ENCODE peak calls at places on chromosomes 16 and 17, in five cellular contexts. One of them, this sample, is unnamed.

GRCh38 chr16:4944333-4945281 is 7.7 kb upstream of the PPL start:
- DNase-seq in ovary: peak; percentile 98
- DNase-seq in AG04450: peak; percentile 95
- DNase-seq in CD4-positive, CD25-positive, alpha-beta regulatory T cell: no peak
- DNase-seq in CD8-positive, alpha-beta memory T cell: no peak
- DNase-seq in this sample: no peak

GRCh38 chr17:65455972-65456343 is 105.5 kb downstream of the AXIN2 start:
- DNase-seq in ovary: peak; percentile 30
- DNase-seq in AG04450: no peak
- DNase-seq in CD4-positive, CD25-positive, alpha-beta regulatory T cell: peak; percentile 5
- DNase-seq in CD8-positive, alpha-beta memory T cell: no peak
- DNase-seq in this sample: peak; percentile 7

GRCh38 chr17:75693500-75694481 is 26.7 kb downstream of the SAP30BP start:
- DNase-seq in ovary: no peak
- DNase-seq in AG04450: no peak
- DNase-seq in CD4-positive, CD25-positive, alpha-beta regulatory T cell: no peak
- DNase-seq in CD8-positive, alpha-beta memory T cell: no peak
- DNase-seq in this sample: no peak

GRCh38 chr16:69756705-69757104 is 2.0 kb upstream of the NOB1 start:
- DNase-seq in ovary: no peak
- DNase-seq in AG04450: no peak
- DNase-seq in CD4-positive, CD25-positive, alpha-beta regulatory T cell: no peak
- DNase-seq in CD8-positive, alpha-beta memory T cell: no peak
- DNase-seq in this sample: no peak

GRCh38 chr17:57954421-57955182 is 610 bp downstream of the CUEDC1 start:
- DNase-seq in ovary: peak; percentile 69
- DNase-seq in AG04450: no peak
- DNase-seq in CD4-positive, CD25-positive, alpha-beta regulatory T cell: no peak
- DNase-seq in CD8-positive, alpha-beta memory T cell: no peak
- DNase-seq in this sample: no peak

GRCh38 chr17:31533546-31534155 is 142.2 kb downstream of the RAB11FIP4 start:
- DNase-seq in ovary: peak; percentile 56
- DNase-seq in AG04450: peak; percentile 64
- DNase-seq in CD4-positive, CD25-positive, alpha-beta regulatory T cell: no peak
- DNase-seq in CD8-positive, alpha-beta memory T cell: no peak
- DNase-seq in this sample: no peak

GRCh38 chr17:41785876-41786226 is 660 bp downstream of the JUP start:
- DNase-seq in ovary: peak; percentile 64
- DNase-seq in AG04450: no peak
- DNase-seq in CD4-positive, CD25-positive, alpha-beta regulatory T cell: no peak
- DNase-seq in CD8-positive, alpha-beta memory T cell: no peak
- DNase-seq in this sample: no peak

GRCh38 chr16:85479972-85480726 is 133.0 kb upstream of the GSE1 start:
- DNase-seq in ovary: no peak
- DNase-seq in AG04450: no peak
- DNase-seq in CD4-positive, CD25-positive, alpha-beta regulatory T cell: no peak
- DNase-seq in CD8-positive, alpha-beta memory T cell: no peak
- DNase-seq in this sample: peak; percentile 64

GRCh38 chr17:81217531-81217930 is 5.2 kb downstream of the CEP131 start:
- DNase-seq in ovary: no peak
- DNase-seq in AG04450: no peak
- DNase-seq in CD4-positive, CD25-positive, alpha-beta regulatory T cell: no peak
- DNase-seq in CD8-positive, alpha-beta memory T cell: no peak
- DNase-seq in this sample: no peak

GRCh38 chr16:20744922-20745440 is 3.4 kb upstream of the THUMPD1 start:
- DNase-seq in ovary: no peak
- DNase-seq in AG04450: no peak
- DNase-seq in CD4-positive, CD25-positive, alpha-beta regulatory T cell: no peak
- DNase-seq in CD8-positive, alpha-beta memory T cell: no peak
- DNase-seq in this sample: no peak

GRCh38 chr17:21095735-21096134 is 31.0 kb upstream of the DHRS7B start:
- DNase-seq in ovary: no peak
- DNase-seq in AG04450: no peak
- DNase-seq in CD4-positive, CD25-positive, alpha-beta regulatory T cell: no peak
- DNase-seq in CD8-positive, alpha-beta memory T cell: no peak
- DNase-seq in this sample: peak; percentile 42

GRCh38 chr16:56633535-56633934 is 1.1 kb downstream of the MT1M start:
- DNase-seq in ovary: no peak
- DNase-seq in AG04450: no peak
- DNase-seq in CD4-positive, CD25-positive, alpha-beta regulatory T cell: no peak
- DNase-seq in CD8-positive, alpha-beta memory T cell: no peak
- DNase-seq in this sample: no peak

GRCh38 chr16:56635441-56635967 is 3.0 kb upstream of the MT1A start:
- DNase-seq in ovary: no peak
- DNase-seq in AG04450: no peak
- DNase-seq in CD4-positive, CD25-positive, alpha-beta regulatory T cell: no peak
- DNase-seq in CD8-positive, alpha-beta memory T cell: no peak
- DNase-seq in this sample: no peak

GRCh38 chr16:56632848-56633365 is 448 bp downstream of the MT1M start:
- DNase-seq in ovary: no peak
- DNase-seq in AG04450: no peak
- DNase-seq in CD4-positive, CD25-positive, alpha-beta regulatory T cell: no peak
- DNase-seq in CD8-positive, alpha-beta memory T cell: no peak
- DNase-seq in this sample: no peak

GRCh38 chr16:56636616-56637413 is 1.7 kb upstream of the MT1A start:
- DNase-seq in ovary: no peak
- DNase-seq in AG04450: no peak
- DNase-seq in CD4-positive, CD25-positive, alpha-beta regulatory T cell: no peak
- DNase-seq in CD8-positive, alpha-beta memory T cell: no peak
- DNase-seq in this sample: no peak

DNA sequence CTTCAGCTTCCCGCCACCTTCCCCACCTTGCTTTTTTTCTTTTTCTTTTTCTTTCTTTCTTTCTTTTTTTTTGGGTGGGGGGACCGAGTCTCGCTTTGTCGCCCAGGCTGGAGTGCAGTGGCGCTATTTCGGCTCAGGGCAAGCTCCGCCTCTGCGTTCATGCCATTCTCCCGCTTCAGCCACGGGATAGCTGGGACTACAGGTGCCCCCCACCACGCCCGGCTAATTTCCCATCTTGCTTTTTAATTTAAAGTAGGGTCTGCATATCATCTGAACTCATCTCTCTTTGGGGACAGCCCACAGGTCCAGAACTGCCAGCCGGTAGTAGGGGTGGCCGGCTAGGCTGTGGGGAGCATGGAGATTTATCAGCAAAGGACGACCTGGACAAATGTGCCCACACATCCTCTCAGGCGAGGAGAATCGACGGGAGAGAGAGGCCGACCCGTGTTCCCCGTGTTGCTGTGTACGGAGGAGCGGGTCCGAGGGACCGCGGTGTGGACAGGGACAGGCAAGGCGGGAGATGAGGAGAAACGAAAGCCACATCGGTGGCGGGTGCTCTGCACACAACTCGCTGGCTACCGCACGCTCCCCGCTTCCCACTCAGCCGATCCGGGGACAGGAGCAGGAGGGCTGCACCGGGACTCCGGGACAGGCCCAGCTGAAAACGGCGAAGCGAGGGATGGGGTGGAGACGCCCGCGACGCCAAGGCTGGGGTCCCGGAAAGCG is 2.4 kb downstream of the MT1M start:
- DNase-seq in ovary: no peak
- DNase-seq in AG04450: no peak
- DNase-seq in CD4-positive, CD25-positive, alpha-beta regulatory T cell: no peak
- DNase-seq in CD8-positive, alpha-beta memory T cell: no peak
- DNase-seq in this sample: no peak
- H3K4me3 ChIP-seq in ovary: no peak overlapping the region
- H3K4me3 ChIP-seq in AG04450: peak overlapping the region; percentile 38
- H3K4me3 ChIP-seq in CD4-positive, CD25-positive, alpha-beta regulatory T cell: no peak overlapping the region
- H3K4me3 ChIP-seq in CD8-positive, alpha-beta memory T cell: peak overlapping the region; percentile 11
- H3K4me3 ChIP-seq in this sample: no peak overlapping the region

DNA sequence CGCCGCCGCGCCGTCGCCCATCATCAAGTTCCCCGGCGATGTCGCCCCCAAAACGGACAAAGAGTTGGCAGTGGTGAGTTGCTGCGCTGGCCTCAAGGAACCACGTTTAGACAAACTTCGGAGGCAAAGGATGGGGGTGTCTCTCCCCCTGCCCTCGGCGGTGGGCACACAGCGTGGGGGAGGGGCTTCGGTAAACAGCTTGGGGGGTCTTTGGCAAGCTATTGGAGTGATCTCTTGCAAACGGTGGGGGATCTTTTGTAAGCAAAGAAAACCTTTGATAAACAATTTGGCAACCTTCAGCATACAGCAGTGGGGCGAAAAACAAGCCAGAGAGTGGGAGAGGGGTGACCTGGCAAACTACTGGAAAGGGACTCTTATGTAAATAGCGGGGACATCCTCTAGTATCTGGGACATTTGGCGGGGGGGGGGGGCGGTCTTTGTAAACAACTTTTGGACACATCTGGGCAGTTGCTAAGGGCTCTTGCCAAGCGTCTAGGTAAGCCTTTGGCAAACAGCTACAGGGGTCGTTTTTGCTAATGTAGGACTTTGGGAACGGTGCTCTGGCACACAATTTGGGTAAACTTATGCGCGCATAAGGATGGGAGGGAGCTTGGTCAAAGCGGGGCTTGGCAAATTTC is 681 bp downstream of the MMP2 start:
- DNase-seq in ovary: no peak
- DNase-seq in AG04450: no peak
- DNase-seq in CD4-positive, CD25-positive, alpha-beta regulatory T cell: no peak
- DNase-seq in CD8-positive, alpha-beta memory T cell: no peak
- DNase-seq in this sample: no peak
- H3K4me3 ChIP-seq in ovary: peak overlapping the region; percentile 65
- H3K4me3 ChIP-seq in AG04450: peak overlapping the region; percentile 94
- H3K4me3 ChIP-seq in CD4-positive, CD25-positive, alpha-beta regulatory T cell: no peak overlapping the region
- H3K4me3 ChIP-seq in CD8-positive, alpha-beta memory T cell: no peak overlapping the region
- H3K4me3 ChIP-seq in this sample: no peak overlapping the region

GRCh38 chr17:48751172-48751571 is 22.6 kb upstream of the HOXB13 start:
- DNase-seq in ovary: no peak
- DNase-seq in AG04450: no peak
- DNase-seq in CD4-positive, CD25-positive, alpha-beta regulatory T cell: no peak
- DNase-seq in CD8-positive, alpha-beta memory T cell: no peak
- DNase-seq in this sample: no peak

GRCh38 chr17:48751733-48752398 is 23.3 kb upstream of the HOXB13 start:
- DNase-seq in ovary: no peak
- DNase-seq in AG04450: no peak
- DNase-seq in CD4-positive, CD25-positive, alpha-beta regulatory T cell: no peak
- DNase-seq in CD8-positive, alpha-beta memory T cell: no peak
- DNase-seq in this sample: no peak

GRCh38 chr17:48748728-48749566 is 20.4 kb upstream of the HOXB13 start:
- DNase-seq in ovary: no peak
- DNase-seq in AG04450: no peak
- DNase-seq in CD4-positive, CD25-positive, alpha-beta regulatory T cell: no peak
- DNase-seq in CD8-positive, alpha-beta memory T cell: no peak
- DNase-seq in this sample: no peak

GRCh38 chr17:48747445-48748363 is 19.2 kb upstream of the HOXB13 start:
- DNase-seq in ovary: no peak
- DNase-seq in AG04450: no peak
- DNase-seq in CD4-positive, CD25-positive, alpha-beta regulatory T cell: no peak
- DNase-seq in CD8-positive, alpha-beta memory T cell: no peak
- DNase-seq in this sample: no peak

DNA sequence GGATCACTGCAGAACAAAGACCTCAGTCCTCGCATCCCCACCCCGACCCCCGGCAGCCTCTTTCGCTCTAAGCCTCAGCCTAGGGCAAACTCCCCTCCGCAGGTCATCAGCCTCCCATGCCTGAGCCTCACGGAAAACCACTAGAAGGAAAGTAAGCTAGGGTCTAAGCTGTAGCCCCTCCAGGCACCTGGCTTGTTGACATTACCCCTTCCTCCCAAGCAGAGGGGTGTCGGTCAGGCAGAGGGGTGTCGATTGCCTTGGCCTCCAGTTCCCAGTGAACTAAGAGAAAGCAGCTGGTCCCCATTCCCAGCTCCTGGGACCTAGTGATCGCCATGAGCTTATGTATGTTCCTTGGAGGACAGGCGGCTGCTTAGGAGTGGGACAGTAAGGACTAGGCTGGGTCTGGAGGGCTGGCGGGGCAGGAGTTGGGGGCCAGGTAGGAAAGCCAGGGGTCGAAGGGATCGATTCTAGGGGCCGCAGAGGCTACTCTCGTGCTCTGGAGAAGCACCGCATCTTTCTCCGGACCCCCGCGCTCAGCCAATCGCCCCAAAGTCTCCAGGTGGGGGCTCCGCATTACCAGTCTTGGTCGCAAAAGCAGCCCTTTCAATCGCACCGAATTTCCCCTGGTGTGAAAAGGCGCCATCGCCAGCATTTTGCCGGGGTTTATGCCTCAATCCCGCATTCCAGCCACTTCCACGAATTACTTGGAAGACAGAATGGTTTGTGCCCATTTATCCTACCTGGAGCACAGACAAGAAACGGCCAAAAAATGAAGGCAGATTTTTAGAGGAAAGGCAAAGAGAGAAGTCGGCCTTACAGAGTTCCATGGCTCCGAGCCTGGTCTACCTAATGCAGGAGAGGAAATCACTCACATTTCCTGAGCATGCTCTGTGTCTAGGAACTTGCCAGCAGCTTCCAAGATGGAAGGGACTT is 21.3 kb upstream of the HOXB13 start:
- DNase-seq in ovary: no peak
- DNase-seq in AG04450: no peak
- DNase-seq in CD4-positive, CD25-positive, alpha-beta regulatory T cell: no peak
- DNase-seq in CD8-positive, alpha-beta memory T cell: no peak
- DNase-seq in this sample: no peak
- H3K4me3 ChIP-seq in ovary: no peak overlapping the region
- H3K4me3 ChIP-seq in AG04450: no peak overlapping the region
- H3K4me3 ChIP-seq in CD4-positive, CD25-positive, alpha-beta regulatory T cell: no peak overlapping the region
- H3K4me3 ChIP-seq in CD8-positive, alpha-beta memory T cell: no peak overlapping the region
- H3K4me3 ChIP-seq in this sample: no peak overlapping the region

GRCh38 chr17:1179635-1180433 is at the start of gene ABR:
- DNase-seq in ovary: peak; percentile 84
- DNase-seq in AG04450: no peak
- DNase-seq in CD4-positive, CD25-positive, alpha-beta regulatory T cell: no peak
- DNase-seq in CD8-positive, alpha-beta memory T cell: peak; percentile 61
- DNase-seq in this sample: peak; percentile 59

GRCh38 chr17:1180434-1180742 is 607 bp upstream of the ABR start:
- DNase-seq in ovary: no peak
- DNase-seq in AG04450: no peak
- DNase-seq in CD4-positive, CD25-positive, alpha-beta regulatory T cell: no peak
- DNase-seq in CD8-positive, alpha-beta memory T cell: no peak
- DNase-seq in this sample: no peak

GRCh38 chr17:1180958-1181768 is 1.4 kb upstream of the ABR start:
- DNase-seq in ovary: no peak
- DNase-seq in AG04450: no peak
- DNase-seq in CD4-positive, CD25-positive, alpha-beta regulatory T cell: no peak
- DNase-seq in CD8-positive, alpha-beta memory T cell: no peak
- DNase-seq in this sample: peak; percentile 88

GRCh38 chr17:1181769-1182137 is 2.0 kb upstream of the ABR start:
- DNase-seq in ovary: no peak
- DNase-seq in AG04450: no peak
- DNase-seq in CD4-positive, CD25-positive, alpha-beta regulatory T cell: no peak
- DNase-seq in CD8-positive, alpha-beta memory T cell: no peak
- DNase-seq in this sample: peak; percentile 76

DNA sequence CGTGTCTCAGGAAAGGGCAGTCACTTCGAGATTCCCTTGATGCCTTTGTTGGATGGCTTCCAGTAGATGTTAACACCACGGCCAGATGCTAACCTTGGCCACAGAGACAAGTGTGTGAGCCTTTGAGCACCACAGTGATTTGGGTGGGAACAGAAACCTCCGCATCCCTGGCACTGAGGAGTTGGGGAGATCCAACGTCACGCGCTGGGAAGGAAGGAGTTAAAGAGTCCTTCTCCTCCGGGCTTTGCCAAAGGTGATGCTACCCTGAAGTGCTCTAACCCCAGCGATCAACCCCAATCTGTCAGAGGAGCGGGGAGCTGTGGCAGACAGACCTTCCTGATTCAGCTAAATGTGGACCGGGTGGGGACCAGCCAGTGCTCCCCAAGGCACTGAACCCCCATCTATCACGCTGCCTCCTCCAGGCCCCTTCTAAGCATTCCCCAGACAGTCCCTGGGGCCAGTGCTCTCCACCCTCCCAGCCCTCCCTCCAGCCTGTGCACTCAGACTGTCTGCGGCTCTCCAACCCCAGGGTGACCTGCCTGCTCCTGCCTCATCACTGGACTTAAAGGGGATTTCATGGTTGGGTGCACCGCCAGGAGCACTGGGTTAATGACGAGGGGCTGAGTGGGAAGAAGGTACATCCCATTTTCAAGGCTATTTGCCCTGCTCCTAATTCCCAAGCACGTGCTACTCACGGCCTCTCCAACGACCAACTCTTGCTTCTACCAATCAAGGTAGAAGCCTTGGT is 3.2 kb upstream of the ABR start:
- DNase-seq in ovary: no peak
- DNase-seq in AG04450: no peak
- DNase-seq in CD4-positive, CD25-positive, alpha-beta regulatory T cell: no peak
- DNase-seq in CD8-positive, alpha-beta memory T cell: no peak
- DNase-seq in this sample: peak; percentile 32
- H3K4me3 ChIP-seq in ovary: no peak overlapping the region
- H3K4me3 ChIP-seq in AG04450: no peak overlapping the region
- H3K4me3 ChIP-seq in CD4-positive, CD25-positive, alpha-beta regulatory T cell: no peak overlapping the region
- H3K4me3 ChIP-seq in CD8-positive, alpha-beta memory T cell: no peak overlapping the region
- H3K4me3 ChIP-seq in this sample: peak overlapping the region; percentile 53

This sample was measured in GM12865.